ENCODE peak calls at places on chromosomes 13 and 19, in nine cellular contexts. Z is NCI-H748 treated with DMSO at 0.1 percent for 48 hours, M is hypothalamus, T is iris pigment epithelial cell, P is AG04450, I is GM23338, V is AG04449, B is T1000, A is gastrocnemius medialis. U is an unnamed sample.
A peak's percentile ranks its signal among the peaks of the same experiment; 100 is the strongest.

GRCh38 chr19:46224773-46225172 is 4.8 kb upstream of the IGFL1 start:
- DNase-seq in M (no peak), A (no peak), B (no peak), T (no peak), V (no peak), Z (no peak), P (no peak), I (no peak), U (no peak)

GRCh38 chr19:7942981-7943443 is 454 bp downstream of the TIMM44 start:
- DNase-seq in M (no peak), P (no peak), A (no peak), V (no peak), Z (no peak), I (no peak), T (no peak), B (no peak), U (no peak)

GRCh38 chr19:48501446-48501960 is 10.1 kb downstream of the LMTK3 start:
- DNase-seq in B (no peak), T (no peak), P (no peak), M (no peak), Z (peak; percentile 98), I (peak; percentile 99), V (no peak), A (no peak), U (no peak)

GRCh38 chr13:108609353-108609752 is 20.1 kb upstream of the MYO16 start:
- DNase-seq in P (peak; percentile 6), T (peak; percentile 65), Z (no peak), B (no peak), I (peak; percentile 69), V (peak; percentile 0), M (no peak), A (no peak), U (peak; percentile 62)

GRCh38 chr19:48629599-48630288 is 7.4 kb downstream of the DBP start:
- DNase-seq in P (no peak), M (peak; percentile 40), A (no peak), Z (peak; percentile 47), V (no peak), I (peak; percentile 99), T (peak; percentile 67), B (no peak), U (no peak)

GRCh38 chr19:2048959-2049740 is 1.9 kb downstream of the MKNK2 start:
- DNase-seq in V (no peak), B (no peak), P (no peak), T (peak; percentile 29), A (no peak), Z (no peak), M (peak; percentile 55), I (no peak), U (no peak)

GRCh38 chr19:3368441-3368795 is 2.0 kb downstream of the NFIC start:
- DNase-seq in V (no peak), I (no peak), Z (no peak), M (no peak), P (no peak), T (no peak), B (no peak), A (no peak), U (no peak)

GRCh38 chr13:95607363-95607762 is 37.1 kb downstream of the DZIP1 start:
- DNase-seq in P (no peak), A (no peak), M (no peak), I (no peak), V (no peak), Z (peak; percentile 4), B (no peak), T (peak; percentile 77), U (no peak)

GRCh38 chr19:6216236-6216995 is 63.4 kb downstream of the MLLT1 start:
- DNase-seq in I (no peak), Z (no peak), P (no peak), B (no peak), V (no peak), T (no peak), M (no peak), A (no peak), U (no peak)

GRCh38 chr19:16441661-16442071 is 30.1 kb downstream of the EPS15L1 start:
- DNase-seq in A (no peak), V (no peak), M (no peak), B (no peak), P (no peak), Z (no peak), T (peak; percentile 31), I (peak; percentile 80), U (no peak)

GRCh38 chr13:27276188-27276587 is 5.6 kb downstream of the RASL11A start:
- DNase-seq in V (no peak), I (no peak), Z (no peak), P (no peak), T (peak; percentile 77), B (no peak), A (no peak), M (no peak), U (no peak)

GRCh38 chr19:19628499-19629134 is 597 bp upstream of the LPAR2 start:
- DNase-seq in Z (peak; percentile 37), P (no peak), T (peak; percentile 90), M (no peak), V (no peak), B (no peak), A (no peak), I (peak; percentile 96), U (no peak)

GRCh38 chr13:40779796-40780285 is 8.9 kb upstream of the MRPS31 start:
- DNase-seq in A (no peak), Z (no peak), M (no peak), B (no peak), I (no peak), P (no peak), T (no peak), V (no peak), U (no peak)

GRCh38 chr13:53216767-53217166 is 188.2 kb downstream of the OLFM4 start:
- DNase-seq in T (no peak), A (no peak), M (no peak), V (no peak), P (no peak), I (no peak), B (no peak), Z (no peak), U (no peak)

GRCh38 chr13:28582225-28582891 is 76.6 kb upstream of the POMP start:
- DNase-seq in M (no peak), B (no peak), T (peak; percentile 39), P (no peak), A (no peak), V (no peak), Z (no peak), I (no peak), U (no peak)

GRCh38 chr13:99505814-99506269 is 4.6 kb downstream of the TM9SF2 start:
- DNase-seq in A (no peak), T (peak; percentile 34), I (no peak), V (no peak), P (no peak), M (no peak), Z (no peak), B (no peak), U (peak; percentile 42)

GRCh38 chr19:18961767-18962423 is 20.9 kb upstream of the HOMER3 start:
- DNase-seq in V (no peak), A (no peak), I (peak; percentile 99), B (no peak), P (no peak), Z (peak; percentile 9), T (no peak), M (no peak), U (no peak)

GRCh38 chr13:19618925-19619324 is 14.5 kb upstream of the MPHOSPH8 start:
- DNase-seq in A (no peak), T (peak; percentile 50), I (peak; percentile 80), M (no peak), Z (no peak), B (no peak), P (no peak), V (no peak), U (peak; percentile 58)

GRCh38 chr19:11964496-11964857 is 363 bp upstream of the ZNF763 start:
- DNase-seq in B (no peak), T (no peak), M (peak; percentile 46), I (peak; percentile 43), Z (no peak), P (no peak), A (no peak), V (no peak), U (no peak)

GRCh38 chr19:39160523-39160861 is 34.9 kb downstream of the PAK4 start:
- DNase-seq in T (peak; percentile 69), Z (no peak), M (no peak), I (no peak), B (no peak), P (peak; percentile 41), V (no peak), A (no peak), U (no peak)

GRCh38 chr13:89925107-89925506 is 1422.4 kb upstream of the MIR17HG start:
- DNase-seq in T (peak; percentile 39), V (no peak), P (no peak), B (no peak), I (peak; percentile 72), M (no peak), Z (peak; percentile 24), A (no peak), U (peak; percentile 36)

GRCh38 chr19:45905016-45905415 is 2.6 kb upstream of the MYPOP start:
- DNase-seq in V (no peak), I (no peak), P (no peak), M (no peak), Z (no peak), B (no peak), A (no peak), T (no peak), U (no peak)

GRCh38 chr19:14561832-14562351 is 10.0 kb downstream of the NDUFB7 start:
- DNase-seq in Z (no peak), T (peak; percentile 44), M (peak; percentile 66), A (peak; percentile 55), B (no peak), I (peak; percentile 49), P (no peak), V (no peak), U (no peak)

GRCh38 chr19:51660975-51661600 is 14.5 kb upstream of the SIGLEC14 start:
- DNase-seq in M (peak; percentile 69), P (peak; percentile 33), Z (peak; percentile 20), A (no peak), T (peak; percentile 76), I (peak; percentile 95), B (no peak), V (peak; percentile 10), U (peak; percentile 59)

GRCh38 chr19:53906211-53907192 is 2.6 kb upstream of the CACNG7 start:
- DNase-seq in I (peak; percentile 81), A (no peak), P (no peak), V (no peak), T (no peak), M (peak; percentile 65), B (no peak), Z (no peak), U (no peak)

GRCh38 chr19:13850910-13851753 is 25.8 kb upstream of the NANOS3 start:
- DNase-seq in A (peak; percentile 85), Z (no peak), T (peak; percentile 93), B (peak; percentile 85), I (no peak), P (peak; percentile 88), V (no peak), M (peak; percentile 64), U (peak; percentile 81)

GRCh38 chr19:4719499-4719866 is 4.2 kb downstream of the DPP9 start:
- DNase-seq in Z (no peak), P (no peak), T (no peak), I (no peak), V (no peak), A (no peak), M (no peak), B (no peak), U (no peak)

GRCh38 chr19:30968210-30968609 is 381.0 kb downstream of the TSHZ3 start:
- DNase-seq in B (no peak), P (no peak), Z (no peak), V (no peak), A (no peak), I (peak; percentile 32), M (no peak), T (no peak), U (peak; percentile 17)

GRCh38 chr13:39106216-39106995 is 68.2 kb downstream of the NHLRC3 start:
- DNase-seq in T (no peak), A (no peak), B (no peak), P (no peak), Z (peak; percentile 91), M (no peak), V (no peak), I (no peak), U (no peak)

GRCh38 chr19:15780595-15781418 is 6.7 kb upstream of the OR10H5 start:
- DNase-seq in M (no peak), A (no peak), B (no peak), P (no peak), I (no peak), T (no peak), Z (no peak), V (no peak), U (no peak)

GRCh38 chr13:99496322-99497142 is 4.7 kb upstream of the TM9SF2 start:
- DNase-seq in V (no peak), T (no peak), M (no peak), I (peak; percentile 67), B (peak; percentile 36), Z (no peak), A (peak; percentile 50), P (no peak), U (peak; percentile 51)